ENCODE peak calls at places on chromosomes 4 and X, in eight cellular contexts. I is germinal center, H is tibial nerve, Q is hepatocyte, D is occipital lobe, N is COLO829, J is SJSA1, O is WTC11. T is an unnamed sample.
A peak's percentile ranks its signal among the peaks of the same experiment; 100 is the strongest.

GRCh38 chr4:145097821-145098674 is at the start of the genes ABCE1 and ANAPC10:
- DNase-seq in O (peak; percentile 95), I (peak; percentile 94), H (peak; percentile 94), N (peak; percentile 99), J (peak; percentile 98), D (peak; percentile 88), Q (peak; percentile 100), T (peak; percentile 84)

GRCh38 chrX:130652824-130653578 is 250.0 kb downstream of the ENOX2 start:
- DNase-seq in J (no peak), O (no peak), D (no peak), N (no peak), I (no peak), H (no peak), Q (no peak), T (no peak)

GRCh38 chr4:25756503-25756902 is 100.9 kb downstream of the SLC34A2 start:
- DNase-seq in Q (peak; percentile 10), O (no peak), N (no peak), D (no peak), J (no peak), I (no peak), H (no peak), T (no peak)

GRCh38 chr4:74874785-74875367 is 58.0 kb upstream of the PARM1 start:
- DNase-seq in H (peak; percentile 26), Q (peak; percentile 91), J (no peak), O (peak; percentile 13), D (peak; percentile 2), N (peak; percentile 69), I (peak; percentile 39), T (peak; percentile 43)

GRCh38 chrX:115177941-115178340 is 11.3 kb upstream of the RBMXL3 start:
- DNase-seq in J (no peak), D (no peak), I (no peak), H (no peak), O (no peak), N (no peak), Q (peak; percentile 4), T (no peak)

GRCh38 chr4:152981278-152981677 is 45.2 kb downstream of the FHDC1 start:
- DNase-seq in D (no peak), Q (no peak), N (no peak), I (no peak), O (no peak), H (no peak), J (no peak), T (no peak)

GRCh38 chrX:10474510-10474909 is 145.9 kb downstream of the MID1 start:
- DNase-seq in N (no peak), O (no peak), I (no peak), H (no peak), D (no peak), Q (no peak), J (no peak), T (no peak)

GRCh38 chrX:113157496-113157895 is 316.9 kb upstream of the AMOT start:
- DNase-seq in D (no peak), O (peak; percentile 10), H (no peak), Q (no peak), N (no peak), I (no peak), J (no peak), T (no peak)

GRCh38 chr4:102684605-102685052 is 76.1 kb downstream of the MANBA start:
- DNase-seq in Q (peak; percentile 19), N (peak; percentile 47), I (no peak), D (no peak), J (peak; percentile 46), H (no peak), O (no peak), T (no peak)

GRCh38 chrX:34288782-34289181 is 156.7 kb upstream of the FAM47A start:
- DNase-seq in D (no peak), O (no peak), J (no peak), I (no peak), N (no peak), Q (no peak), H (no peak), T (no peak)

GRCh38 chrX:7191681-7192110 is 43.7 kb upstream of the PUDP start:
- DNase-seq in J (no peak), I (no peak), N (no peak), H (no peak), D (no peak), O (peak; percentile 37), Q (no peak), T (peak; percentile 11)

GRCh38 chr4:158172558-158173258 is at the start of gene GASK1B:
- DNase-seq in H (peak; percentile 75), Q (peak; percentile 76), I (no peak), D (no peak), N (peak; percentile 72), O (peak; percentile 20), J (no peak), T (no peak)

GRCh38 chr4:111198426-111198825 is 575.5 kb upstream of the PITX2 start:
- DNase-seq in D (no peak), O (no peak), Q (no peak), I (no peak), H (no peak), N (no peak), J (no peak), T (no peak)

GRCh38 chrX:18833071-18833731 is 125.8 kb downstream of the PPEF1 start:
- DNase-seq in O (no peak), J (no peak), D (no peak), I (no peak), N (no peak), Q (no peak), H (peak; percentile 24), T (no peak)

T was measured in DMS 273 treated with DMSO at 0.1 percent for 48 hours.